ENCODE peak calls at places on chromosome 12, in five cellular contexts. One of them, this sample, is unnamed. For H3K4me1, the result is how much of the 10 kb centered on the place peaks cover.

GRCh38 chr12:1811281-1811947 is 9.0 kb upstream of the LRTM2 start:
- DNase-seq in pancreas: no peak
- DNase-seq in tibial nerve: no peak
- DNase-seq in fibroblast of lung: peak
- DNase-seq in upper lobe of right lung: no peak
- DNase-seq in this sample: peak

GRCh38 chr12:122161682-122162081 is 12.3 kb downstream of the IL31 start:
- DNase-seq in pancreas: no peak
- DNase-seq in tibial nerve: no peak
- DNase-seq in fibroblast of lung: no peak
- DNase-seq in upper lobe of right lung: no peak
- DNase-seq in this sample: no peak

GRCh38 chr12:18139989-18140596 is 50.1 kb upstream of the RERGL start:
- DNase-seq in pancreas: no peak
- DNase-seq in tibial nerve: no peak
- DNase-seq in fibroblast of lung: peak
- DNase-seq in upper lobe of right lung: no peak
- DNase-seq in this sample: no peak

GRCh38 chr12:3049596-3050314 is 27.4 kb upstream of the TSPAN9 start:
- DNase-seq in pancreas: no peak
- DNase-seq in tibial nerve: no peak
- DNase-seq in fibroblast of lung: no peak
- DNase-seq in upper lobe of right lung: no peak
- DNase-seq in this sample: no peak

GRCh38 chr12:45727994-45728624 is 1.4 kb upstream of the ARID2 start:
- DNase-seq in pancreas: no peak
- DNase-seq in tibial nerve: no peak
- DNase-seq in fibroblast of lung: no peak
- DNase-seq in upper lobe of right lung: no peak
- DNase-seq in this sample: no peak

GRCh38 chr12:122123051-122123760 is 44.6 kb downstream of the MLXIP start:
- DNase-seq in pancreas: peak
- DNase-seq in tibial nerve: peak
- DNase-seq in fibroblast of lung: peak
- DNase-seq in upper lobe of right lung: no peak
- DNase-seq in this sample: peak

GRCh38 chr12:67442347-67442841 is 173.2 kb downstream of the CAND1 start:
- DNase-seq in pancreas: peak
- DNase-seq in tibial nerve: no peak
- DNase-seq in fibroblast of lung: no peak
- DNase-seq in upper lobe of right lung: no peak
- DNase-seq in this sample: no peak

GRCh38 chr12:112163056-112163455 is 37.7 kb downstream of the TRAFD1 start:
- DNase-seq in pancreas: no peak
- DNase-seq in tibial nerve: no peak
- DNase-seq in fibroblast of lung: no peak
- DNase-seq in upper lobe of right lung: no peak
- DNase-seq in this sample: no peak

GRCh38 chr12:5628501-5628900 is 196.6 kb downstream of the NTF3 start:
- DNase-seq in pancreas: no peak
- DNase-seq in tibial nerve: no peak
- DNase-seq in fibroblast of lung: no peak
- DNase-seq in upper lobe of right lung: no peak
- DNase-seq in this sample: no peak

GRCh38 chr12:93664573-93665138 is 12.5 kb upstream of the CRADD start:
- DNase-seq in pancreas: no peak
- DNase-seq in tibial nerve: no peak
- DNase-seq in fibroblast of lung: no peak
- DNase-seq in upper lobe of right lung: no peak
- DNase-seq in this sample: no peak

GRCh38 chr12:5166976-5167375 is 123.3 kb downstream of the KCNA5 start:
- DNase-seq in pancreas: no peak
- DNase-seq in tibial nerve: no peak
- DNase-seq in fibroblast of lung: peak
- DNase-seq in upper lobe of right lung: no peak
- DNase-seq in this sample: no peak

GRCh38 chr12:116529048-116529447 is 30.1 kb upstream of the MAP1LC3B2 start:
- DNase-seq in pancreas: peak
- DNase-seq in tibial nerve: no peak
- DNase-seq in fibroblast of lung: peak
- DNase-seq in upper lobe of right lung: no peak
- DNase-seq in this sample: no peak

GRCh38 chr12:46903058-46903457 is 77.3 kb upstream of the SLC38A4 start:
- DNase-seq in pancreas: no peak
- DNase-seq in tibial nerve: no peak
- DNase-seq in fibroblast of lung: no peak
- DNase-seq in upper lobe of right lung: no peak
- DNase-seq in this sample: no peak

GRCh38 chr12:75764091-75764490 is 252.7 kb upstream of the KRR1 start:
- DNase-seq in pancreas: no peak
- DNase-seq in tibial nerve: no peak
- DNase-seq in fibroblast of lung: no peak
- DNase-seq in upper lobe of right lung: no peak
- DNase-seq in this sample: no peak

GRCh38 chr12:104339663-104340062 is 36.1 kb downstream of the EID3 start:
- DNase-seq in pancreas: no peak
- DNase-seq in tibial nerve: no peak
- DNase-seq in fibroblast of lung: no peak
- DNase-seq in upper lobe of right lung: no peak
- DNase-seq in this sample: no peak
- TF ChIP-seq CTCF in pancreas: no peak
- TF ChIP-seq CTCF in tibial nerve: no peak
- TF ChIP-seq CTCF in fibroblast of lung: no peak
- TF ChIP-seq CTCF in upper lobe of right lung: no peak
- TF ChIP-seq CTCF in this sample: no peak

DNA sequence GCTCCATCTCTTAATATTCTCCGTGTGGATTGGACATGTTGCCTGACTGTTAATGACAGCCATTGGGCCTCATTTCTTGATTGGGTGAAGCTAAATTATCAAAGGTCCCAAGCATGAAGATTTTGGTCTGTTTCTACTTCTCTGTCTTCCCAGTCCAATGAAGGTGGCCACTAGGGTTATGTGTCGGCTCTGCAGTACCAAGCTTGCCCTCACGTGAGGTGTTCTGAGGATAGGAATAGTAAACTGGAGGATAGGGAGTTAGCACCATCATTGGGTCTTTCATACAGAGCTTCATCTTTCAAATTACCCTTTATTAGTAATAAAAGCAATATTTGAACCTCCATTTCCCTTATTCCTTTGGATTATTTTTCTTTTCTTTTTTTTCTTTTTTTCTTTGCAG is 21.9 kb upstream of the BICD1 start:
- DNase-seq in pancreas: no peak
- DNase-seq in tibial nerve: no peak
- DNase-seq in fibroblast of lung: no peak
- DNase-seq in upper lobe of right lung: no peak
- DNase-seq in this sample: no peak
- H3K27ac ChIP-seq in pancreas: no peak
- H3K27ac ChIP-seq in tibial nerve: no peak
- H3K27ac ChIP-seq in fibroblast of lung: no peak
- H3K27ac ChIP-seq in upper lobe of right lung: no peak
- H3K27ac ChIP-seq in this sample: no peak

DNA sequence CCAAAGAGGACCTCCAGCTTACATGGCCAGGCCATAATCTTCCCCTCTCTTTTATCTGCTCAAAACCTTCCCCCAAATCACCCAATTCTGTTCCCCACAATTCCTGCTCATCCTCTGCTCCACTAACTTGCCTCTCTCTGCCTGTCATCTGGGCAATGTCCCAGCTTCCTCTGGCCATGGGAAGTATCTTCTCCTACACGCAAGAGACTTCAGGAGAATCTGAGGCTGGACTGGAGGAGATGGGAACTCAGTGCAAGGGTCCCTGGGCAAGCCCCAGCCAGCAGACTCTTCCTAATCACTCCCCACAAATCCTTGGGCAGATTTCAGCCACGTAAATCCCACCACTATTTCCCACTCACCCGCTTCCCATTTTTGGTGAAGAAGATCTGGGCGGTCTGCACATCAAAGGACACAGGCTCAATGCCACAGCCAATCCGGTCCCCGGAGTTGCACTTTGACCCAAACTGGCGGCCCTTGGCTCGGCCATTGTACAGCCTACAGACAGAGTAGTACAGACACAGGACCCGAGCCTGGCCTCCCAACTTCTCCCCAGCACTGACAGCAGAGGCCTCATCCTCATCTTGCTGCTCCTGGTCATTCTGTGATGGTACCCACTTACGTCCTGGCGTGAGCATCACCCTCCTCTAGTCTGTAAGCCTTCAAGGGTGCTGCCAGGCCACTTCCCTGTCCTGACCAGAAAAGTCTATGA is 4.7 kb downstream of the SPRYD3 start:
- DNase-seq in pancreas: peak
- DNase-seq in tibial nerve: no peak
- DNase-seq in fibroblast of lung: no peak
- DNase-seq in upper lobe of right lung: peak
- DNase-seq in this sample: no peak
- H3K4me1 ChIP-seq in pancreas: under half
- H3K4me1 ChIP-seq in tibial nerve: half or more
- H3K4me1 ChIP-seq in fibroblast of lung: under half
- H3K4me1 ChIP-seq in upper lobe of right lung: half or more
- H3K4me1 ChIP-seq in this sample: under half

GRCh38 chr12:10722502-10722904 is 620 bp downstream of the YBX3 start:
- DNase-seq in pancreas: no peak
- DNase-seq in tibial nerve: no peak
- DNase-seq in fibroblast of lung: peak
- DNase-seq in upper lobe of right lung: peak
- DNase-seq in this sample: peak
- TF ChIP-seq CTCF in pancreas: no peak
- TF ChIP-seq CTCF in tibial nerve: no peak
- TF ChIP-seq CTCF in fibroblast of lung: no peak
- TF ChIP-seq CTCF in upper lobe of right lung: no peak
- TF ChIP-seq CTCF in this sample: peak

GRCh38 chr12:104303538-104304151 is at the start of gene EID3:
- DNase-seq in pancreas: peak
- DNase-seq in tibial nerve: peak
- DNase-seq in fibroblast of lung: peak
- DNase-seq in upper lobe of right lung: peak
- DNase-seq in this sample: peak
- H3K27ac ChIP-seq in pancreas: peak
- H3K27ac ChIP-seq in tibial nerve: peak
- H3K27ac ChIP-seq in fibroblast of lung: peak
- H3K27ac ChIP-seq in upper lobe of right lung: peak
- H3K27ac ChIP-seq in this sample: peak

GRCh38 chr12:110575326-110575725 is 7.8 kb downstream of the PPTC7 start:
- DNase-seq in pancreas: no peak
- DNase-seq in tibial nerve: no peak
- DNase-seq in fibroblast of lung: peak
- DNase-seq in upper lobe of right lung: no peak
- DNase-seq in this sample: no peak
- H3K4me1 ChIP-seq in pancreas: under half
- H3K4me1 ChIP-seq in tibial nerve: under half
- H3K4me1 ChIP-seq in fibroblast of lung: under half
- H3K4me1 ChIP-seq in upper lobe of right lung: under half
- H3K4me1 ChIP-seq in this sample: half or more

GRCh38 chr12:32739279-32739678 is 16.4 kb downstream of the YARS2 start:
- DNase-seq in pancreas: no peak
- DNase-seq in tibial nerve: no peak
- DNase-seq in fibroblast of lung: no peak
- DNase-seq in upper lobe of right lung: no peak
- DNase-seq in this sample: no peak
- TF ChIP-seq CTCF in pancreas: no peak
- TF ChIP-seq CTCF in tibial nerve: no peak
- TF ChIP-seq CTCF in fibroblast of lung: no peak
- TF ChIP-seq CTCF in upper lobe of right lung: no peak
- TF ChIP-seq CTCF in this sample: no peak

This sample was measured in psoas muscle.